ENCODE peak calls at places on chromosomes 6 and 20, in eight cellular contexts. D is psoas muscle, A is NCI-H345, T is NT2/D1, O is GM04503, K is frontal cortex, W is globus pallidus, S is sigmoid colon. H is an unnamed sample.

GRCh38 chr6:167726043-167726442 is 100.7 kb upstream of the AFDN start:
- DNase-seq in S (peak), W (no peak), D (no peak), O (no peak), T (no peak), A (no peak), K (no peak), H (no peak)

GRCh38 chr6:30768634-30769087 is 24.3 kb upstream of the IER3 start:
- DNase-seq in S (no peak), K (no peak), A (no peak), D (no peak), T (no peak), O (no peak), W (no peak), H (no peak)

GRCh38 chr20:62907377-62908317 is 18.7 kb downstream of the DIDO1 start:
- DNase-seq in S (no peak), W (no peak), T (no peak), O (no peak), A (no peak), K (no peak), D (no peak), H (no peak)

GRCh38 chr6:118648866-118649554 is 2.4 kb downstream of the CEP85L start:
- DNase-seq in D (no peak), O (no peak), S (no peak), W (no peak), T (no peak), K (no peak), A (no peak), H (no peak)

GRCh38 chr6:138104618-138105213 is 2.5 kb downstream of the PERP start:
- DNase-seq in S (no peak), D (no peak), K (no peak), O (no peak), T (no peak), W (no peak), A (peak), H (no peak)

GRCh38 chr6:158321960-158322359 is 9.7 kb downstream of the TULP4 start:
- DNase-seq in O (peak), A (no peak), D (no peak), T (no peak), K (no peak), W (no peak), S (no peak), H (no peak)

GRCh38 chr6:34528996-34529664 is 27.0 kb downstream of the SPDEF start:
- DNase-seq in K (no peak), W (no peak), D (peak), O (no peak), T (no peak), S (no peak), A (no peak), H (no peak)

GRCh38 chr6:36839819-36840379 is 655 bp upstream of the CPNE5 start:
- DNase-seq in A (peak), O (no peak), D (peak), T (no peak), K (peak), W (no peak), S (no peak), H (no peak)

GRCh38 chr6:149246691-149247384 is 70.7 kb upstream of the TAB2 start:
- DNase-seq in T (no peak), S (no peak), W (no peak), D (no peak), K (no peak), A (no peak), O (no peak), H (peak)

GRCh38 chr6:7389162-7389450 is 436 bp downstream of the CAGE1 start:
- DNase-seq in S (peak), K (peak), T (no peak), W (no peak), D (no peak), O (peak), A (peak), H (no peak)

H was measured in Ammon's horn.